ENCODE peak calls at places on chromosome 19, in six cellular contexts. One of them, this sample, is unnamed.

GRCh38 chr19:18473003-18473705 is 35.2 kb upstream of the ISYNA1 start:
- DNase-seq in activated CD8-positive, alpha-beta T cell treated with anti-CD3 and anti-CD28 coated beads for 36 hours: no peak
- DNase-seq in heart right ventricle: no peak
- DNase-seq in fibroblast of the aortic adventitia: no peak
- DNase-seq in kidney epithelial cell: no peak
- DNase-seq in endodermal cell: no peak
- DNase-seq in this sample: no peak

GRCh38 chr19:18292810-18293641 is 11.6 kb upstream of the JUND start:
- DNase-seq in activated CD8-positive, alpha-beta T cell treated with anti-CD3 and anti-CD28 coated beads for 36 hours: peak
- DNase-seq in heart right ventricle: peak
- DNase-seq in fibroblast of the aortic adventitia: peak
- DNase-seq in kidney epithelial cell: no peak
- DNase-seq in endodermal cell: peak
- DNase-seq in this sample: peak

GRCh38 chr19:33681081-33681680 is 59.4 kb downstream of the CHST8 start:
- DNase-seq in activated CD8-positive, alpha-beta T cell treated with anti-CD3 and anti-CD28 coated beads for 36 hours: no peak
- DNase-seq in heart right ventricle: no peak
- DNase-seq in fibroblast of the aortic adventitia: no peak
- DNase-seq in kidney epithelial cell: no peak
- DNase-seq in endodermal cell: no peak
- DNase-seq in this sample: no peak

GRCh38 chr19:17953316-17953801 is 13.5 kb upstream of the KCNN1 start:
- DNase-seq in activated CD8-positive, alpha-beta T cell treated with anti-CD3 and anti-CD28 coated beads for 36 hours: no peak
- DNase-seq in heart right ventricle: no peak
- DNase-seq in fibroblast of the aortic adventitia: no peak
- DNase-seq in kidney epithelial cell: no peak
- DNase-seq in endodermal cell: no peak
- DNase-seq in this sample: no peak

GRCh38 chr19:47509170-47509847 is 5.6 kb downstream of the NAPA start:
- DNase-seq in activated CD8-positive, alpha-beta T cell treated with anti-CD3 and anti-CD28 coated beads for 36 hours: no peak
- DNase-seq in heart right ventricle: no peak
- DNase-seq in fibroblast of the aortic adventitia: no peak
- DNase-seq in kidney epithelial cell: no peak
- DNase-seq in endodermal cell: no peak
- DNase-seq in this sample: no peak

GRCh38 chr19:16447015-16447384 is 24.8 kb downstream of the EPS15L1 start:
- DNase-seq in activated CD8-positive, alpha-beta T cell treated with anti-CD3 and anti-CD28 coated beads for 36 hours: peak
- DNase-seq in heart right ventricle: peak
- DNase-seq in fibroblast of the aortic adventitia: peak
- DNase-seq in kidney epithelial cell: peak
- DNase-seq in endodermal cell: no peak
- DNase-seq in this sample: peak

GRCh38 chr19:18254546-18255500 is 19.4 kb downstream of the IQCN start:
- DNase-seq in activated CD8-positive, alpha-beta T cell treated with anti-CD3 and anti-CD28 coated beads for 36 hours: no peak
- DNase-seq in heart right ventricle: no peak
- DNase-seq in fibroblast of the aortic adventitia: no peak
- DNase-seq in kidney epithelial cell: no peak
- DNase-seq in endodermal cell: peak
- DNase-seq in this sample: no peak

GRCh38 chr19:53511933-53512374 is 26.0 kb upstream of the ZNF331 start:
- DNase-seq in activated CD8-positive, alpha-beta T cell treated with anti-CD3 and anti-CD28 coated beads for 36 hours: peak
- DNase-seq in heart right ventricle: peak
- DNase-seq in fibroblast of the aortic adventitia: peak
- DNase-seq in kidney epithelial cell: no peak
- DNase-seq in endodermal cell: peak
- DNase-seq in this sample: no peak

GRCh38 chr19:33953023-33953422 is 156.4 kb downstream of the KCTD15 start:
- DNase-seq in activated CD8-positive, alpha-beta T cell treated with anti-CD3 and anti-CD28 coated beads for 36 hours: no peak
- DNase-seq in heart right ventricle: no peak
- DNase-seq in fibroblast of the aortic adventitia: no peak
- DNase-seq in kidney epithelial cell: no peak
- DNase-seq in endodermal cell: peak
- DNase-seq in this sample: no peak

GRCh38 chr19:10231624-10232228 is 595 bp upstream of the S1PR2 start:
- DNase-seq in activated CD8-positive, alpha-beta T cell treated with anti-CD3 and anti-CD28 coated beads for 36 hours: no peak
- DNase-seq in heart right ventricle: no peak
- DNase-seq in fibroblast of the aortic adventitia: no peak
- DNase-seq in kidney epithelial cell: no peak
- DNase-seq in endodermal cell: no peak
- DNase-seq in this sample: no peak

GRCh38 chr19:38834104-38834490 is 2.5 kb upstream of the ECH1 start:
- DNase-seq in activated CD8-positive, alpha-beta T cell treated with anti-CD3 and anti-CD28 coated beads for 36 hours: no peak
- DNase-seq in heart right ventricle: no peak
- DNase-seq in fibroblast of the aortic adventitia: peak
- DNase-seq in kidney epithelial cell: no peak
- DNase-seq in endodermal cell: no peak
- DNase-seq in this sample: no peak

GRCh38 chr19:22619932-22620331 is 14.2 kb upstream of the ZNF492 start:
- DNase-seq in activated CD8-positive, alpha-beta T cell treated with anti-CD3 and anti-CD28 coated beads for 36 hours: no peak
- DNase-seq in heart right ventricle: no peak
- DNase-seq in fibroblast of the aortic adventitia: no peak
- DNase-seq in kidney epithelial cell: no peak
- DNase-seq in endodermal cell: no peak
- DNase-seq in this sample: no peak

GRCh38 chr19:28977826-28978225 is 235.1 kb downstream of the UQCRFS1 start:
- DNase-seq in activated CD8-positive, alpha-beta T cell treated with anti-CD3 and anti-CD28 coated beads for 36 hours: no peak
- DNase-seq in heart right ventricle: no peak
- DNase-seq in fibroblast of the aortic adventitia: no peak
- DNase-seq in kidney epithelial cell: no peak
- DNase-seq in endodermal cell: peak
- DNase-seq in this sample: no peak

GRCh38 chr19:47369923-47370625 is 21.0 kb downstream of the DHX34 start:
- DNase-seq in activated CD8-positive, alpha-beta T cell treated with anti-CD3 and anti-CD28 coated beads for 36 hours: no peak
- DNase-seq in heart right ventricle: no peak
- DNase-seq in fibroblast of the aortic adventitia: peak
- DNase-seq in kidney epithelial cell: no peak
- DNase-seq in endodermal cell: no peak
- DNase-seq in this sample: no peak

GRCh38 chr19:42325896-42326771 is 699 bp downstream of the MEGF8 start:
- DNase-seq in activated CD8-positive, alpha-beta T cell treated with anti-CD3 and anti-CD28 coated beads for 36 hours: peak
- DNase-seq in heart right ventricle: no peak
- DNase-seq in fibroblast of the aortic adventitia: no peak
- DNase-seq in kidney epithelial cell: no peak
- DNase-seq in endodermal cell: peak
- DNase-seq in this sample: peak

GRCh38 chr19:36092566-36092965 is 18.4 kb upstream of the OVOL3 start:
- DNase-seq in activated CD8-positive, alpha-beta T cell treated with anti-CD3 and anti-CD28 coated beads for 36 hours: no peak
- DNase-seq in heart right ventricle: no peak
- DNase-seq in fibroblast of the aortic adventitia: no peak
- DNase-seq in kidney epithelial cell: no peak
- DNase-seq in endodermal cell: no peak
- DNase-seq in this sample: no peak

GRCh38 chr19:51750381-51751124 is 1.1 kb downstream of the FPR1 start:
- DNase-seq in activated CD8-positive, alpha-beta T cell treated with anti-CD3 and anti-CD28 coated beads for 36 hours: no peak
- DNase-seq in heart right ventricle: no peak
- DNase-seq in fibroblast of the aortic adventitia: no peak
- DNase-seq in kidney epithelial cell: no peak
- DNase-seq in endodermal cell: no peak
- DNase-seq in this sample: no peak

GRCh38 chr19:19871932-19872331 is 6.2 kb downstream of the ZNF253 start:
- DNase-seq in activated CD8-positive, alpha-beta T cell treated with anti-CD3 and anti-CD28 coated beads for 36 hours: peak
- DNase-seq in heart right ventricle: no peak
- DNase-seq in fibroblast of the aortic adventitia: no peak
- DNase-seq in kidney epithelial cell: no peak
- DNase-seq in endodermal cell: no peak
- DNase-seq in this sample: no peak

GRCh38 chr19:10748924-10749434 is 31.1 kb downstream of the DNM2 start:
- DNase-seq in activated CD8-positive, alpha-beta T cell treated with anti-CD3 and anti-CD28 coated beads for 36 hours: no peak
- DNase-seq in heart right ventricle: peak
- DNase-seq in fibroblast of the aortic adventitia: peak
- DNase-seq in kidney epithelial cell: no peak
- DNase-seq in endodermal cell: no peak
- DNase-seq in this sample: no peak

GRCh38 chr19:30535011-30535410 is 162.8 kb downstream of the ZNF536 start:
- DNase-seq in activated CD8-positive, alpha-beta T cell treated with anti-CD3 and anti-CD28 coated beads for 36 hours: no peak
- DNase-seq in heart right ventricle: no peak
- DNase-seq in fibroblast of the aortic adventitia: no peak
- DNase-seq in kidney epithelial cell: no peak
- DNase-seq in endodermal cell: no peak
- DNase-seq in this sample: no peak

GRCh38 chr19:29676586-29676985 is 11.3 kb downstream of the PLEKHF1 start:
- DNase-seq in activated CD8-positive, alpha-beta T cell treated with anti-CD3 and anti-CD28 coated beads for 36 hours: no peak
- DNase-seq in heart right ventricle: peak
- DNase-seq in fibroblast of the aortic adventitia: no peak
- DNase-seq in kidney epithelial cell: no peak
- DNase-seq in endodermal cell: no peak
- DNase-seq in this sample: no peak

GRCh38 chr19:18304194-18304495 is 18.7 kb downstream of the LSM4 start:
- DNase-seq in activated CD8-positive, alpha-beta T cell treated with anti-CD3 and anti-CD28 coated beads for 36 hours: no peak
- DNase-seq in heart right ventricle: peak
- DNase-seq in fibroblast of the aortic adventitia: no peak
- DNase-seq in kidney epithelial cell: no peak
- DNase-seq in endodermal cell: no peak
- DNase-seq in this sample: no peak

GRCh38 chr19:17420267-17420924 is 549 bp downstream of the MVB12A start:
- DNase-seq in activated CD8-positive, alpha-beta T cell treated with anti-CD3 and anti-CD28 coated beads for 36 hours: peak
- DNase-seq in heart right ventricle: peak
- DNase-seq in fibroblast of the aortic adventitia: peak
- DNase-seq in kidney epithelial cell: no peak
- DNase-seq in endodermal cell: peak
- DNase-seq in this sample: peak

GRCh38 chr19:10009269-10009665 is 1.0 kb downstream of the COL5A3 start:
- DNase-seq in activated CD8-positive, alpha-beta T cell treated with anti-CD3 and anti-CD28 coated beads for 36 hours: peak
- DNase-seq in heart right ventricle: peak
- DNase-seq in fibroblast of the aortic adventitia: peak
- DNase-seq in kidney epithelial cell: no peak
- DNase-seq in endodermal cell: peak
- DNase-seq in this sample: peak

GRCh38 chr19:43290568-43291359 is 21.4 kb upstream of the PSG9 start:
- DNase-seq in activated CD8-positive, alpha-beta T cell treated with anti-CD3 and anti-CD28 coated beads for 36 hours: peak
- DNase-seq in heart right ventricle: no peak
- DNase-seq in fibroblast of the aortic adventitia: no peak
- DNase-seq in kidney epithelial cell: no peak
- DNase-seq in endodermal cell: no peak
- DNase-seq in this sample: no peak

GRCh38 chr19:33496496-33496895 is 25.1 kb downstream of the PEPD start:
- DNase-seq in activated CD8-positive, alpha-beta T cell treated with anti-CD3 and anti-CD28 coated beads for 36 hours: no peak
- DNase-seq in heart right ventricle: no peak
- DNase-seq in fibroblast of the aortic adventitia: no peak
- DNase-seq in kidney epithelial cell: no peak
- DNase-seq in endodermal cell: no peak
- DNase-seq in this sample: no peak

DNA sequence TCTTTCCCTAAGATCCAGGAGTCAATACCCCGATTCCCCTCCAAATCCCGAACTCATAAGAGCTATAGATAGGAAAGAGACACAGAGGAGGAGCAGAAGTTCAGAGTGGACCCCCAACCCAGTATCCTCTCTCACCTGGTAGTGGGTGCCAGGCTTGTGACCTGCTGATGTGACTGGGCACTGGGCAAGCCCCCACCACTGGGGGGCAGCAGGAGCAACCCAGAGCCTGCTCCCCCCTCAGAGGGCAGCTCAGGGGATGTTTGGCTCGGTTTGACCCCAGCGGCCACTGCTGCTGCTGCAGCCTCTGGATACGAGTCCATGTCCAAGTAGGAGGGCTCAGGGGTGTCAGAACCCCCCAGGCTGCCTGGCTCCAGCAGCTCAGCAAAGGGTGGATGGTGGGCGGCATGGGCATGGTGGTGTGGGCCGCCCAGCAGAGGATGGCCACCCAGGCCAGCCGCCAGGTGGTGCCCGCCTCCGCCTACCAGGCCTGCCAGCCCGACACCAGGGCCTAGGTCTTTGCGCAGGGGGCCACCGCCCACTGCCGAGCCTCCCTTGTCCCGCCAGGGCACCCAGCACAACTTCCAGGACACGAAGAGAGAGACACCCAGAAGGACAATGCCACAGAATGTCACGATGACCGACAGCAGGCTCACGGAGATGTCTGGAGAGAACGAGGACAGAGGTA is 7.4 kb downstream of the SYT3 start:
- DNase-seq in activated CD8-positive, alpha-beta T cell treated with anti-CD3 and anti-CD28 coated beads for 36 hours: no peak
- DNase-seq in heart right ventricle: no peak
- DNase-seq in fibroblast of the aortic adventitia: no peak
- DNase-seq in kidney epithelial cell: no peak
- DNase-seq in endodermal cell: no peak
- DNase-seq in this sample: no peak
- TF ChIP-seq CTCF in activated CD8-positive, alpha-beta T cell treated with anti-CD3 and anti-CD28 coated beads for 36 hours: no peak
- TF ChIP-seq CTCF in heart right ventricle: no peak
- TF ChIP-seq CTCF in fibroblast of the aortic adventitia: no peak
- TF ChIP-seq CTCF in kidney epithelial cell: no peak
- TF ChIP-seq CTCF in endodermal cell: peak
- TF ChIP-seq CTCF in this sample: no peak

DNA sequence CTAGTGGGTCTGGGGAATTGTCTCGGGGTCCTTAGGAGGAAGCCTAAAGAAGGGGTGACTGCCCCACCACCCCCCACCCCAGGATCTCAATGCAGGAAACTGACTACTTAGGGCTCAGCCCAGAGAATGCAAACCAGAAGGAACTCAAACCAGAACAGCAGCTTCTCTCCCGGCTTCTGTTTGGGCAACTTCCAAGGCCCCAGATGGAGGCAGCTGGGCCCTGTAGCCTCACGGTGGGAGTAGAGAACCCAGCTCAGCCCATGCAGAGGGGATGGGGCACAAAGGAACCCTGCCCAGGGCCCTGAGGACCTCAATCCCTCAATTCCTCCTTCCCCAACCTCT is 2.3 kb downstream of the ADGRE5 start:
- DNase-seq in activated CD8-positive, alpha-beta T cell treated with anti-CD3 and anti-CD28 coated beads for 36 hours: no peak
- DNase-seq in heart right ventricle: peak
- DNase-seq in fibroblast of the aortic adventitia: peak
- DNase-seq in kidney epithelial cell: no peak
- DNase-seq in endodermal cell: no peak
- DNase-seq in this sample: peak
- TF ChIP-seq CTCF in activated CD8-positive, alpha-beta T cell treated with anti-CD3 and anti-CD28 coated beads for 36 hours: no peak
- TF ChIP-seq CTCF in heart right ventricle: no peak
- TF ChIP-seq CTCF in fibroblast of the aortic adventitia: no peak
- TF ChIP-seq CTCF in kidney epithelial cell: no peak
- TF ChIP-seq CTCF in endodermal cell: no peak
- TF ChIP-seq CTCF in this sample: no peak

GRCh38 chr19:920051-920857 is 3.1 kb downstream of the KISS1R start:
- DNase-seq in activated CD8-positive, alpha-beta T cell treated with anti-CD3 and anti-CD28 coated beads for 36 hours: peak
- DNase-seq in heart right ventricle: no peak
- DNase-seq in fibroblast of the aortic adventitia: peak
- DNase-seq in kidney epithelial cell: no peak
- DNase-seq in endodermal cell: peak
- DNase-seq in this sample: peak
- TF ChIP-seq CTCF in activated CD8-positive, alpha-beta T cell treated with anti-CD3 and anti-CD28 coated beads for 36 hours: no peak
- TF ChIP-seq CTCF in heart right ventricle: no peak
- TF ChIP-seq CTCF in fibroblast of the aortic adventitia: no peak
- TF ChIP-seq CTCF in kidney epithelial cell: no peak
- TF ChIP-seq CTCF in endodermal cell: no peak
- TF ChIP-seq CTCF in this sample: no peak

GRCh38 chr19:55175117-55175867 is 4.8 kb downstream of the SYT5 start:
- DNase-seq in activated CD8-positive, alpha-beta T cell treated with anti-CD3 and anti-CD28 coated beads for 36 hours: no peak
- DNase-seq in heart right ventricle: no peak
- DNase-seq in fibroblast of the aortic adventitia: no peak
- DNase-seq in kidney epithelial cell: no peak
- DNase-seq in endodermal cell: peak
- DNase-seq in this sample: no peak

GRCh38 chr19:55174425-55175116 is 5.5 kb downstream of the SYT5 start:
- DNase-seq in activated CD8-positive, alpha-beta T cell treated with anti-CD3 and anti-CD28 coated beads for 36 hours: no peak
- DNase-seq in heart right ventricle: no peak
- DNase-seq in fibroblast of the aortic adventitia: no peak
- DNase-seq in kidney epithelial cell: no peak
- DNase-seq in endodermal cell: no peak
- DNase-seq in this sample: no peak

GRCh38 chr19:55172741-55173140 is 6.3 kb upstream of the DNAAF3 start:
- DNase-seq in activated CD8-positive, alpha-beta T cell treated with anti-CD3 and anti-CD28 coated beads for 36 hours: no peak
- DNase-seq in heart right ventricle: no peak
- DNase-seq in fibroblast of the aortic adventitia: peak
- DNase-seq in kidney epithelial cell: no peak
- DNase-seq in endodermal cell: peak
- DNase-seq in this sample: no peak

GRCh38 chr19:55173186-55173716 is 6.8 kb upstream of the DNAAF3 start:
- DNase-seq in activated CD8-positive, alpha-beta T cell treated with anti-CD3 and anti-CD28 coated beads for 36 hours: no peak
- DNase-seq in heart right ventricle: no peak
- DNase-seq in fibroblast of the aortic adventitia: no peak
- DNase-seq in kidney epithelial cell: no peak
- DNase-seq in endodermal cell: peak
- DNase-seq in this sample: no peak

GRCh38 chr19:55173717-55174409 is 6.2 kb downstream of the SYT5 start:
- DNase-seq in activated CD8-positive, alpha-beta T cell treated with anti-CD3 and anti-CD28 coated beads for 36 hours: peak
- DNase-seq in heart right ventricle: peak
- DNase-seq in fibroblast of the aortic adventitia: peak
- DNase-seq in kidney epithelial cell: no peak
- DNase-seq in endodermal cell: peak
- DNase-seq in this sample: peak
- TF ChIP-seq CTCF in activated CD8-positive, alpha-beta T cell treated with anti-CD3 and anti-CD28 coated beads for 36 hours: no peak
- TF ChIP-seq CTCF in heart right ventricle: no peak
- TF ChIP-seq CTCF in fibroblast of the aortic adventitia: peak
- TF ChIP-seq CTCF in kidney epithelial cell: peak
- TF ChIP-seq CTCF in endodermal cell: peak
- TF ChIP-seq CTCF in this sample: no peak

This sample was measured in GM10248.